ENCODE peak calls at places on chromosomes 11 and 22, in ten cellular contexts. One of them, this sample, is unnamed.

GRCh38 chr11:131246156-131246555 is 124.3 kb upstream of the NTM start:
- DNase-seq in tibial artery: no peak
- DNase-seq in GM12891: no peak
- DNase-seq in kidney tubule cell: no peak
- DNase-seq in activated naive CD4-positive, alpha-beta T cell treated with Interleukin-2 at 50 U/mL for 16 hours: no peak
- DNase-seq in stomach: no peak
- DNase-seq in NCI-H1694: no peak
- DNase-seq in mucosa of gallbladder: no peak
- DNase-seq in T-helper 1 cell: no peak
- DNase-seq in globus pallidus: no peak
- DNase-seq in this sample: no peak

GRCh38 chr22:29704528-29705285 is 15.1 kb upstream of the CABP7 start:
- DNase-seq in tibial artery: no peak
- DNase-seq in NCI-H1694: peak; percentile 54
- DNase-seq in stomach: peak; percentile 46
- DNase-seq in globus pallidus: peak; percentile 86
- DNase-seq in mucosa of gallbladder: peak; percentile 21
- DNase-seq in activated naive CD4-positive, alpha-beta T cell treated with Interleukin-2 at 50 U/mL for 16 hours: no peak
- DNase-seq in kidney tubule cell: peak; percentile 34
- DNase-seq in GM12891: no peak
- DNase-seq in T-helper 1 cell: no peak
- DNase-seq in this sample: no peak

GRCh38 chr11:518463-519202 is 11.6 kb upstream of the RNH1 start:
- DNase-seq in globus pallidus: peak; percentile 79
- DNase-seq in kidney tubule cell: peak; percentile 98
- DNase-seq in GM12891: peak; percentile 94
- DNase-seq in NCI-H1694: no peak
- DNase-seq in T-helper 1 cell: peak; percentile 79
- DNase-seq in mucosa of gallbladder: peak; percentile 83
- DNase-seq in stomach: peak; percentile 95
- DNase-seq in tibial artery: peak; percentile 97
- DNase-seq in activated naive CD4-positive, alpha-beta T cell treated with Interleukin-2 at 50 U/mL for 16 hours: peak; percentile 86
- DNase-seq in this sample: peak; percentile 86

GRCh38 chr22:30575011-30575671 is 676 bp upstream of the GAL3ST1 start:
- DNase-seq in activated naive CD4-positive, alpha-beta T cell treated with Interleukin-2 at 50 U/mL for 16 hours: no peak
- DNase-seq in GM12891: no peak
- DNase-seq in globus pallidus: peak; percentile 79
- DNase-seq in kidney tubule cell: peak; percentile 50
- DNase-seq in stomach: peak; percentile 75
- DNase-seq in tibial artery: peak; percentile 91
- DNase-seq in T-helper 1 cell: no peak
- DNase-seq in NCI-H1694: no peak
- DNase-seq in mucosa of gallbladder: peak; percentile 70
- DNase-seq in this sample: no peak

GRCh38 chr11:64848779-64849599 is 4.5 kb upstream of the CDC42BPG start:
- DNase-seq in globus pallidus: no peak
- DNase-seq in NCI-H1694: no peak
- DNase-seq in activated naive CD4-positive, alpha-beta T cell treated with Interleukin-2 at 50 U/mL for 16 hours: no peak
- DNase-seq in tibial artery: no peak
- DNase-seq in T-helper 1 cell: no peak
- DNase-seq in GM12891: no peak
- DNase-seq in kidney tubule cell: peak; percentile 53
- DNase-seq in mucosa of gallbladder: peak; percentile 87
- DNase-seq in stomach: peak; percentile 89
- DNase-seq in this sample: peak; percentile 91

GRCh38 chr11:12177739-12178338 is 67.4 kb downstream of the MICAL2 start:
- DNase-seq in GM12891: no peak
- DNase-seq in activated naive CD4-positive, alpha-beta T cell treated with Interleukin-2 at 50 U/mL for 16 hours: no peak
- DNase-seq in NCI-H1694: no peak
- DNase-seq in globus pallidus: no peak
- DNase-seq in stomach: no peak
- DNase-seq in T-helper 1 cell: no peak
- DNase-seq in tibial artery: no peak
- DNase-seq in kidney tubule cell: peak; percentile 25
- DNase-seq in mucosa of gallbladder: no peak
- DNase-seq in this sample: no peak

GRCh38 chr22:31922593-31922992 is 21.7 kb upstream of the YWHAH start:
- DNase-seq in NCI-H1694: no peak
- DNase-seq in kidney tubule cell: no peak
- DNase-seq in globus pallidus: no peak
- DNase-seq in activated naive CD4-positive, alpha-beta T cell treated with Interleukin-2 at 50 U/mL for 16 hours: no peak
- DNase-seq in T-helper 1 cell: no peak
- DNase-seq in tibial artery: no peak
- DNase-seq in stomach: no peak
- DNase-seq in GM12891: no peak
- DNase-seq in mucosa of gallbladder: no peak
- DNase-seq in this sample: no peak

GRCh38 chr11:121451178-121451981 is 734 bp upstream of the SORL1 start:
- DNase-seq in T-helper 1 cell: no peak
- DNase-seq in NCI-H1694: no peak
- DNase-seq in stomach: peak; percentile 64
- DNase-seq in kidney tubule cell: peak; percentile 72
- DNase-seq in globus pallidus: no peak
- DNase-seq in mucosa of gallbladder: no peak
- DNase-seq in tibial artery: no peak
- DNase-seq in activated naive CD4-positive, alpha-beta T cell treated with Interleukin-2 at 50 U/mL for 16 hours: peak; percentile 49
- DNase-seq in GM12891: no peak
- DNase-seq in this sample: peak; percentile 71

GRCh38 chr11:100592619-100593309 is 94.3 kb upstream of the ARHGAP42 start:
- DNase-seq in NCI-H1694: no peak
- DNase-seq in globus pallidus: no peak
- DNase-seq in tibial artery: no peak
- DNase-seq in stomach: no peak
- DNase-seq in mucosa of gallbladder: no peak
- DNase-seq in activated naive CD4-positive, alpha-beta T cell treated with Interleukin-2 at 50 U/mL for 16 hours: no peak
- DNase-seq in T-helper 1 cell: no peak
- DNase-seq in GM12891: no peak
- DNase-seq in kidney tubule cell: no peak
- DNase-seq in this sample: no peak